ENCODE peak calls at places on chromosome 14, in four cellular contexts. H, B, P and G are unnamed samples.

GRCh38 chr14:87115234-87115633 is 877.7 kb downstream of the GALC start:
- DNase-seq in H (no peak), B (no peak), P (no peak), G (no peak)

GRCh38 chr14:58395815-58396626 is at the start of gene TOMM20L:
- DNase-seq in H (peak; percentile 54), B (peak; percentile 72), P (peak; percentile 30), G (peak; percentile 91)

GRCh38 chr14:21476526-21476924 is 234 bp downstream of the RAB2B start:
- DNase-seq in H (peak; percentile 61), B (no peak), P (no peak), G (peak; percentile 93)

GRCh38 chr14:50967104-50967503 is 22.8 kb upstream of the PYGL start:
- DNase-seq in H (no peak), B (no peak), P (no peak), G (no peak)

GRCh38 chr14:50397461-50398196 is 948 bp upstream of the CDKL1 start:
- DNase-seq in H (no peak), B (peak; percentile 44), P (no peak), G (peak; percentile 70)

GRCh38 chr14:92844220-92844619 is 50.1 kb downstream of the GOLGA5 start:
- DNase-seq in H (no peak), B (no peak), P (peak; percentile 11), G (no peak)

GRCh38 chr14:99522934-99523660 is 41.9 kb downstream of the CCNK start:
- DNase-seq in H (no peak), B (no peak), P (no peak), G (no peak)

GRCh38 chr14:102235275-102235897 is 69.6 kb downstream of the MOK start:
- DNase-seq in H (peak; percentile 47), B (peak; percentile 70), P (peak; percentile 47), G (peak; percentile 87)

GRCh38 chr14:76922599-76922998 is 96.4 kb downstream of the LRRC74A start:
- DNase-seq in H (no peak), B (no peak), P (no peak), G (peak; percentile 42)

GRCh38 chr14:63524537-63525155 is 18.5 kb downstream of the PPP2R5E start:
- DNase-seq in H (no peak), B (no peak), P (peak; percentile 86), G (no peak)

GRCh38 chr14:46574236-46574970 is 77.2 kb downstream of the RPL10L start:
- DNase-seq in H (no peak), B (no peak), P (no peak), G (no peak)

GRCh38 chr14:50347521-50347920 is 35.4 kb downstream of the DMAC2L start:
- DNase-seq in H (no peak), B (no peak), P (peak; percentile 40), G (no peak)

GRCh38 chr14:51651388-51652167 is at the start of gene FRMD6:
- DNase-seq in H (peak; percentile 47), B (peak; percentile 69), P (peak; percentile 80), G (peak; percentile 98)

GRCh38 chr14:91367173-91368171 is 50.1 kb downstream of the CCDC88C start:
- DNase-seq in H (no peak), B (no peak), P (peak; percentile 23), G (no peak)

GRCh38 chr14:105273062-105273461 is 24.7 kb downstream of the BTBD6 start:
- DNase-seq in H (no peak), B (no peak), P (no peak), G (no peak)

GRCh38 chr14:31275731-31276130 is 68.1 kb upstream of the HECTD1 start:
- DNase-seq in H (no peak), B (no peak), P (peak; percentile 24), G (peak; percentile 6)

GRCh38 chr14:55807059-55807499 is 227.1 kb downstream of the KTN1 start:
- DNase-seq in H (peak; percentile 10), B (peak; percentile 70), P (peak; percentile 75), G (peak; percentile 96)

GRCh38 chr14:53304726-53305381 is 151.7 kb upstream of the DDHD1 start:
- DNase-seq in H (no peak), B (no peak), P (no peak), G (no peak)

GRCh38 chr14:54207476-54207875 is 189.3 kb upstream of the CDKN3 start:
- DNase-seq in H (no peak), B (no peak), P (no peak), G (no peak)

GRCh38 chr14:105465209-105466031 is 9.2 kb upstream of the CRIP2 start:
- DNase-seq in H (no peak), B (no peak), P (no peak), G (peak; percentile 91)